ENCODE peak calls at places on chromosome 22, in six cellular contexts. P is tibial nerve; V is CD4-positive, alpha-beta T cell; W is K562; J is colonic mucosa; I is Peyer's patch. A is an unnamed sample.

GRCh38 chr22:47591016-47591415 is 828.6 kb downstream of the TBC1D22A start:
- DNase-seq in J (no peak), I (peak), P (no peak), W (no peak), V (no peak), A (no peak)

GRCh38 chr22:20155330-20156041 is 4.6 kb upstream of the CCDC188 start:
- DNase-seq in I (no peak), P (no peak), W (peak), V (no peak), J (peak), A (no peak)

GRCh38 chr22:39135092-39135896 is 17.2 kb downstream of the CBX7 start:
- DNase-seq in V (peak), P (no peak), W (peak), I (peak), J (no peak), A (no peak)

GRCh38 chr22:19764050-19764593 is 3.5 kb downstream of the TBX1 start:
- DNase-seq in I (no peak), J (no peak), P (no peak), V (no peak), W (no peak), A (no peak)

GRCh38 chr22:31039393-31039792 is 41.7 kb upstream of the SMTN start:
- DNase-seq in I (peak), W (no peak), J (no peak), P (peak), V (no peak), A (no peak)

GRCh38 chr22:48743601-48744282 is 1083.9 kb downstream of the BRD1 start:
- DNase-seq in I (no peak), W (no peak), P (no peak), J (no peak), V (peak), A (no peak)

GRCh38 chr22:50553310-50553709 is 7.6 kb downstream of the KLHDC7B start:
- DNase-seq in J (no peak), I (no peak), W (no peak), V (no peak), P (no peak), A (no peak)

GRCh38 chr22:44440224-44441160 is 57.5 kb downstream of the RTL6 start:
- DNase-seq in P (no peak), J (no peak), W (no peak), I (peak), V (no peak), A (no peak)

GRCh38 chr22:20008221-20008995 is 8.2 kb downstream of the ARVCF start:
- DNase-seq in I (no peak), V (no peak), J (no peak), P (no peak), W (peak), A (no peak)

GRCh38 chr22:42803454-42803853 is 53.6 kb downstream of the ARFGAP3 start:
- DNase-seq in P (no peak), V (no peak), J (no peak), W (no peak), I (no peak), A (no peak)

GRCh38 chr22:17980638-17981051 is 43.7 kb downstream of the MICAL3 start:
- DNase-seq in J (peak), W (peak), V (peak), P (no peak), I (peak), A (no peak)

GRCh38 chr22:27154717-27155116 is 497.3 kb downstream of the MIAT start:
- DNase-seq in W (peak), P (no peak), I (no peak), V (no peak), J (no peak), A (no peak)

GRCh38 chr22:28015056-28015445 is 96.0 kb upstream of the PITPNB start:
- DNase-seq in W (no peak), J (no peak), I (no peak), P (no peak), V (no peak), A (no peak)

GRCh38 chr22:43185860-43186261 is 1.1 kb downstream of the TTLL12 start:
- DNase-seq in J (peak), W (no peak), P (no peak), I (peak), V (no peak), A (peak)

GRCh38 chr22:27397948-27398330 is 403.6 kb downstream of the MN1 start:
- DNase-seq in P (no peak), W (no peak), I (peak), V (no peak), J (peak), A (no peak)

GRCh38 chr22:38106814-38107578 is 3.5 kb downstream of the BAIAP2L2 start:
- DNase-seq in P (no peak), V (no peak), I (no peak), W (no peak), J (no peak), A (no peak)

GRCh38 chr22:45993841-45994240 is 16.9 kb upstream of the WNT7B start:
- DNase-seq in J (no peak), P (no peak), I (no peak), V (no peak), W (no peak), A (no peak)

GRCh38 chr22:45997077-45997774 is 20.3 kb upstream of the WNT7B start:
- DNase-seq in I (peak), P (peak), J (peak), W (peak), V (no peak), A (peak)

GRCh38 chr22:45994516-45995404 is 17.8 kb upstream of the WNT7B start:
- DNase-seq in W (peak), V (peak), P (peak), I (peak), J (peak), A (peak)

GRCh38 chr22:45996241-45997076 is 19.5 kb upstream of the WNT7B start:
- DNase-seq in W (no peak), J (no peak), I (peak), P (no peak), V (no peak), A (no peak)

GRCh38 chr22:45995405-45996101 is 18.6 kb upstream of the WNT7B start:
- DNase-seq in W (no peak), V (no peak), P (no peak), I (no peak), J (no peak), A (no peak)
- H3K27ac ChIP-seq in W (no peak), V (no peak), P (peak), I (no peak), J (no peak), A (peak)

DNA sequence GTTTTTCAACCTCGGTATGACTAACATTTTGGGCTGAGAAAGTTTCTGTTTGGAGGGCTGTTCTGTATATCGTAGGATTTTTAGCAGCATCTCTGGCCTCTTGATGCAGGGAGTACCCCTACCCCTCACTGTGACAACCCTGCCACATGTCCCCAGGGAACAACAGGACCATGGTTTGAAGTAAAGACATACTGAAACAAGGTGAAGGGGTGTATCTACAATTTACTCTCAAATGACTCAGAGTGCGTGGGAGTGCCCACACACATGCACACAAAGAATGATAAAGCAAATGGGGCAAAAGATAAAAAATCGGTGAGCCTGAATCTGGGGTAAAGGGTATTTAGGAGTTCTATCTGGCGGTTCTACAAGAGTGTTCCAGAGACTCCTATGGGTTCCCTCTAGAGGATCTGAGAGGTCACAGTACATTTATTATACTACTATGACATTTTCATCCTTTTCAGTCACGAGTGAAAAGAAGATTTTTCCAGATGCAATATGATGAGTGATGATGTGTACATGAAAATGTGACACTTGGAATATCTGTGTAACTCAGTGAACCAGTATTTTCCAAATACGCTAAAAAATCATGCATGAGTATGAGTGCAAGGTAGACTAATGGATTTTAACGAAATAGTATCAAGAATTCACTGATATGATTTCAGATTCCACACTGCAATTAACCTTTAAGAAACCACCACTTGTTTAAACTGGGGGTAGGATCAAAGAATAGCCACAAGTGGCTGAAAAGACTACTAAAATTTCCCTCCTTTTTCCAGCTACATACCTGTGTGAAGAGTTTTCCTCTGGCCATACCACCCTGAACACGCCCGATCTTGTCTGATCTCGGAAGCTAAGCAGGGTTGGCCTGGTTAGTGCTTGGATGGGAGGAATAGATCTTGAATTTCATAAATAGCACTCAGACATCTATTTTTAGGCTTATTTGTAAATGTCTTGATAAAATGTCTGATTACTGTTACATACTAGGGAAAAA is 56.3 kb upstream of the YPEL1 start:
- DNase-seq in W (peak), I (no peak), J (no peak), P (no peak), V (no peak), A (no peak)
- TF ChIP-seq CTCF in W (peak), I (no peak), J (no peak), P (no peak), V (no peak), A (no peak)

DNA sequence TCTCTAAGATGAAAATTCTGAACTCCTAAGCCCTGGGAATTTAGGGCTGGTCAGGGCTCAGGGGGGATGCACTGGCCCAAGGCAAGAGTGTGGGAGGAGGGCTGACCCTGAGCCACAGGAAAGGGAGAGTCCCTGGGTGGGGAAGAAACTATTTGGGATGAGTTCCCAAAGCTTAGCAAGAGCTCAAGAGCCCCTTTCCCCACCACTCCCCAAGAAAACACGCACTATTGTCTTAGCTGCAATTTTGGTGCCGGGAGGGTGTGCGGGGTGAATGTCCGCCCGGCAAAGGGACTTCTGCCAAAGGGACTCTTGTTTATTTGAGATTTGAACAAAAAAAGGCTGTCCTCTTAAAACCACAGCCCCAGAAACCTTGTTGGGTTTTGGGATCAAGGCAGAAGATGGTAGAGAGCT is 37.0 kb downstream of the KIAA1671 start:
- DNase-seq in W (no peak), I (no peak), V (no peak), P (peak), J (no peak), A (no peak)
- H3K27ac ChIP-seq in W (no peak), I (no peak), V (no peak), P (peak), J (peak), A (peak)

DNA sequence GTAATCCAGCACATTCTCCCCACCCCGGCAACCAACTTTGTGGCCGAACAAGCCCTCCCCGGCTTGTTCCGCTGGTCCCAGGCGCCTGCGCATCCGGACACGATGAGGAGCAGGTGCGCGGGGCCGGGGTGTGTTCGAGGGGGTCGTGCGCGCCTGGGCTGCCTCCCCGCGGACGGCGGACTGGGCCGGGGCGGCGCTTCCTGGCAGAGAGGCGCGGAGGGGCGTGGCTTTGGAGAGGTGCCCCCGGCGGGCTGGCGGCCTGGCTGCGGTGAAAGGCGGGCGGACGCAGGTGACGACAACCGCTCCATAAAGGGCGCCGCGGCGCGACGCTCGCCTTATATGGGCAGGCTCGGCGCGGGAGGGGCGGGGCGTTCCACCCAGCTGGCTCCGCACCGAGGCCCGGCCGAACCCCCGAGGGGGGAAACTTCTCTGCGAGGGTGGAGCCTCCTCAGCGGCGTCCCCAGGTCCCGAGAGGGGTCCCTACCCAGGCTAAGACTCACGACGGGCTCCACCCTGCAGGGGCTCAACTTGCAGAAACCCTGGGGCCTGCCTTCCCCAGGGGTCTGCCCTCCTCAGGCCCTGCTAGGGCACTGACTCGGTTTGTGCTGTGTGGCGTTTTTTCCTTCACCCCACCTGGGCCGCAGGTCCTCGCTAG is 26.4 kb downstream of the TXN2 start:
- DNase-seq in V (peak), I (peak), W (peak), P (peak), J (peak), A (peak)
- TF ChIP-seq CTCF in V (no peak), I (no peak), W (peak), P (no peak), J (no peak), A (no peak)

GRCh38 chr22:40484906-40485660 is 114.7 kb downstream of the SGSM3 start:
- DNase-seq in I (no peak), J (no peak), P (no peak), W (no peak), V (no peak), A (no peak)
- H3K27ac ChIP-seq in I (no peak), J (no peak), P (peak), W (no peak), V (no peak), A (peak)